ENCODE peak calls at places on chromosome 6, in ten cellular contexts. W is CD14-positive monocyte; A is naive thymus-derived CD8-positive, alpha-beta T cell; J is gastrocnemius medialis; V is heart left ventricle; Y is fibroblast of pulmonary artery; R is NCI-H2171 treated with DMSO at 0.1 percent for 48 hours; M is H9; I is activated CD8-positive, alpha-beta memory T cell treated with anti-CD3 and anti-CD28 coated beads, Interleukin-2, amount 50 U/mL, for 4 hours; D is retina. Z is an unnamed sample.

GRCh38 chr6:3226422-3227362 is 761 bp downstream of the TUBB2B start:
- DNase-seq in W (no peak), A (peak; percentile 15), J (no peak), V (no peak), Y (no peak), R (peak; percentile 23), M (no peak), I (peak; percentile 31), D (no peak), Z (peak; percentile 83)

GRCh38 chr6:56246941-56247653 is at the start of gene COL21A1:
- DNase-seq in W (no peak), A (no peak), J (peak; percentile 15), V (peak; percentile 51), Y (no peak), R (no peak), M (peak; percentile 95), I (no peak), D (peak; percentile 69), Z (peak; percentile 85)

GRCh38 chr6:157133856-157134255 is 189.5 kb downstream of the TMEM242 start:
- DNase-seq in W (no peak), A (no peak), J (no peak), V (no peak), Y (no peak), R (no peak), M (no peak), I (no peak), D (no peak), Z (no peak)

GRCh38 chr6:41040101-41040910 is 1.3 kb upstream of the UNC5CL start:
- DNase-seq in W (no peak), A (no peak), J (no peak), V (no peak), Y (peak; percentile 14), R (no peak), M (no peak), I (no peak), D (no peak), Z (no peak)

GRCh38 chr6:136782021-136782770 is 10.1 kb downstream of the MAP3K5 start:
- DNase-seq in W (no peak), A (no peak), J (no peak), V (no peak), Y (peak; percentile 82), R (no peak), M (no peak), I (no peak), D (no peak), Z (no peak)

GRCh38 chr6:152380993-152381898 is 255.9 kb downstream of the SYNE1 start:
- DNase-seq in W (no peak), A (no peak), J (peak; percentile 37), V (peak; percentile 80), Y (peak; percentile 96), R (no peak), M (peak; percentile 33), I (no peak), D (peak; percentile 70), Z (peak; percentile 92)

GRCh38 chr6:158506577-158506976 is 53.3 kb upstream of the TMEM181 start:
- DNase-seq in W (no peak), A (no peak), J (no peak), V (no peak), Y (peak; percentile 13), R (no peak), M (peak; percentile 91), I (no peak), D (no peak), Z (no peak)

GRCh38 chr6:9089724-9090123 is 654.4 kb upstream of the SLC35B3 start:
- DNase-seq in W (no peak), A (no peak), J (no peak), V (no peak), Y (no peak), R (no peak), M (no peak), I (no peak), D (no peak), Z (no peak)

GRCh38 chr6:15389759-15390723 is 144.2 kb downstream of the JARID2 start:
- DNase-seq in W (no peak), A (no peak), J (no peak), V (no peak), Y (peak; percentile 78), R (peak; percentile 63), M (no peak), I (no peak), D (peak; percentile 87), Z (no peak)

GRCh38 chr6:9521152-9521530 is 893.7 kb downstream of the TFAP2A start:
- DNase-seq in W (no peak), A (no peak), J (no peak), V (no peak), Y (no peak), R (no peak), M (no peak), I (no peak), D (no peak), Z (no peak)

GRCh38 chr6:7106215-7106751 is 1.5 kb upstream of the RREB1 start:
- DNase-seq in W (no peak), A (no peak), J (no peak), V (no peak), Y (peak; percentile 17), R (no peak), M (no peak), I (no peak), D (no peak), Z (no peak)

GRCh38 chr6:30749554-30750378 is 5.4 kb upstream of the IER3 start:
- DNase-seq in W (no peak), A (no peak), J (no peak), V (no peak), Y (no peak), R (no peak), M (no peak), I (no peak), D (no peak), Z (no peak)

GRCh38 chr6:26422329-26422728 is 18.0 kb upstream of the BTN3A3 start:
- DNase-seq in W (no peak), A (no peak), J (no peak), V (no peak), Y (no peak), R (no peak), M (no peak), I (no peak), D (no peak), Z (no peak)

GRCh38 chr6:26537846-26538571 is at the start of gene HMGN4:
- DNase-seq in W (peak; percentile 68), A (peak; percentile 62), J (peak; percentile 58), V (peak; percentile 82), Y (peak; percentile 94), R (peak; percentile 97), M (peak; percentile 88), I (peak; percentile 69), D (peak; percentile 98), Z (peak; percentile 91)

GRCh38 chr6:82430611-82431010 is 67.0 kb downstream of the TPBG start:
- DNase-seq in W (no peak), A (no peak), J (no peak), V (no peak), Y (no peak), R (no peak), M (no peak), I (no peak), D (no peak), Z (no peak)

GRCh38 chr6:146741609-146742008 is 142.8 kb downstream of the ADGB start:
- DNase-seq in W (no peak), A (no peak), J (no peak), V (no peak), Y (peak; percentile 11), R (no peak), M (no peak), I (no peak), D (no peak), Z (no peak)

GRCh38 chr6:166707045-166707444 is 80.0 kb upstream of the RPS6KA2 start:
- DNase-seq in W (no peak), A (no peak), J (no peak), V (peak; percentile 42), Y (peak; percentile 32), R (no peak), M (peak; percentile 82), I (no peak), D (peak; percentile 49), Z (peak; percentile 59)

GRCh38 chr6:5511924-5512323 is 250.6 kb downstream of the FARS2 start:
- DNase-seq in W (no peak), A (no peak), J (no peak), V (no peak), Y (peak; percentile 84), R (no peak), M (no peak), I (no peak), D (no peak), Z (no peak)

GRCh38 chr6:93419304-93420162 is at the start of gene EPHA7:
- DNase-seq in W (no peak), A (no peak), J (peak; percentile 65), V (peak; percentile 94), Y (peak; percentile 87), R (peak; percentile 96), M (peak; percentile 99), I (peak; percentile 19), D (peak; percentile 96), Z (peak; percentile 95)

GRCh38 chr6:29696147-29697129 is 15.5 kb upstream of the ZFP57 start:
- DNase-seq in W (no peak), A (no peak), J (no peak), V (no peak), Y (peak; percentile 35), R (no peak), M (peak; percentile 63), I (no peak), D (no peak), Z (no peak)

GRCh38 chr6:10403385-10404106 is 11.3 kb downstream of the TFAP2A start:
- DNase-seq in W (no peak), A (no peak), J (no peak), V (no peak), Y (peak; percentile 77), R (no peak), M (no peak), I (no peak), D (no peak), Z (no peak)

GRCh38 chr6:134090591-134090990 is 38.2 kb upstream of the SLC2A12 start:
- DNase-seq in W (no peak), A (no peak), J (no peak), V (no peak), Y (no peak), R (no peak), M (no peak), I (no peak), D (no peak), Z (no peak)

GRCh38 chr6:51640016-51640415 is 447.4 kb downstream of the PKHD1 start:
- DNase-seq in W (no peak), A (no peak), J (no peak), V (no peak), Y (no peak), R (no peak), M (no peak), I (no peak), D (no peak), Z (no peak)

Z was measured in aorta.